ENCODE peak calls at places on chromosomes 11 and 22, in nine cellular contexts. F, X, L, D, G, H, M, W and E are unnamed samples.

GRCh38 chr11:117662255-117662654 is 134.8 kb downstream of the DSCAML1 start:
- DNase-seq in M (no peak), L (no peak), X (no peak), W (no peak), D (no peak), H (no peak), G (no peak), F (no peak), E (no peak)

GRCh38 chr11:17722000-17722643 is 2.8 kb downstream of the MYOD1 start:
- DNase-seq in M (no peak), D (no peak), H (no peak), F (peak), G (no peak), L (no peak), W (no peak), X (no peak), E (peak)

GRCh38 chr22:46815896-46816721 is 53.7 kb downstream of the TBC1D22A start:
- DNase-seq in W (no peak), L (no peak), H (no peak), G (no peak), D (peak), F (no peak), M (peak), X (no peak), E (no peak)

GRCh38 chr22:20781272-20781990 is 7.5 kb downstream of the SERPIND1 start:
- DNase-seq in X (no peak), W (no peak), F (no peak), L (no peak), D (no peak), G (no peak), M (peak), H (no peak), E (no peak)

GRCh38 chr11:68077617-68078592 is 39.1 kb downstream of the TCIRG1 start:
- DNase-seq in F (no peak), X (no peak), L (peak), D (no peak), W (no peak), H (no peak), G (no peak), M (no peak), E (peak)

GRCh38 chr11:62446091-62446490 is 27.3 kb downstream of the SCGB1A1 start:
- DNase-seq in H (no peak), D (no peak), M (no peak), L (no peak), X (no peak), F (no peak), G (no peak), W (no peak), E (no peak)

GRCh38 chr22:27879923-27880322 is 39.1 kb downstream of the PITPNB start:
- DNase-seq in H (no peak), D (no peak), G (no peak), L (no peak), W (no peak), X (peak), F (peak), M (no peak), E (no peak)

GRCh38 chr22:19232620-19233019 is 54.1 kb upstream of the SLC25A1 start:
- DNase-seq in W (no peak), H (no peak), F (no peak), G (no peak), X (no peak), M (no peak), L (peak), D (no peak), E (peak)

GRCh38 chr11:22193348-22194051 is 615 bp downstream of the ANO5 start:
- DNase-seq in X (no peak), D (peak), G (peak), M (peak), H (no peak), W (no peak), L (peak), F (peak), E (peak)

GRCh38 chr11:131668867-131669780 is 298.7 kb downstream of the NTM start:
- DNase-seq in W (peak), X (peak), D (no peak), F (peak), L (peak), H (no peak), M (peak), G (peak), E (peak)

GRCh38 chr11:73420136-73420535 is 43.9 kb downstream of the RELT start:
- DNase-seq in M (no peak), W (no peak), D (no peak), G (no peak), L (no peak), X (no peak), F (no peak), H (no peak), E (no peak)

GRCh38 chr11:20754957-20755356 is 85.6 kb downstream of the NELL1 start:
- DNase-seq in H (no peak), G (no peak), L (no peak), M (no peak), D (no peak), F (peak), X (no peak), W (no peak), E (no peak)

GRCh38 chr11:123428221-123428631 is 1.8 kb upstream of the GRAMD1B start:
- DNase-seq in L (no peak), M (no peak), D (no peak), X (no peak), G (no peak), H (no peak), F (no peak), W (no peak), E (no peak)

GRCh38 chr11:92035488-92035887 is 189.1 kb upstream of the FAT3 start:
- DNase-seq in W (no peak), H (no peak), M (no peak), D (no peak), L (no peak), X (no peak), F (no peak), G (no peak), E (no peak)

GRCh38 chr11:134032501-134033091 is 36.3 kb upstream of the JAM3 start:
- DNase-seq in W (no peak), L (no peak), D (peak), H (peak), M (peak), X (peak), F (no peak), G (no peak), E (no peak)

GRCh38 chr22:43110927-43111623 is 525 bp downstream of the BIK start:
- DNase-seq in L (no peak), D (no peak), H (peak), W (peak), M (no peak), F (no peak), G (no peak), X (peak), E (no peak)

GRCh38 chr11:126748097-126748756 is 252.3 kb downstream of the KIRREL3 start:
- DNase-seq in F (no peak), X (no peak), H (no peak), G (no peak), L (no peak), D (no peak), W (no peak), M (no peak), E (peak)

GRCh38 chr22:22431271-22432220 is 77.0 kb downstream of the ZNF280B start:
- DNase-seq in G (peak), M (no peak), D (peak), L (peak), F (peak), W (peak), H (peak), X (peak), E (peak)

GRCh38 chr11:35667257-35667656 is 4.7 kb downstream of the TRIM44 start:
- DNase-seq in D (no peak), L (no peak), H (no peak), W (no peak), F (no peak), X (no peak), G (no peak), M (no peak), E (no peak)

GRCh38 chr11:45661417-45662055 is 3.9 kb downstream of the CHST1 start:
- DNase-seq in D (no peak), M (peak), X (no peak), G (no peak), H (no peak), F (no peak), L (no peak), W (no peak), E (peak)

GRCh38 chr22:50507421-50507990 is at the start of gene LMF2:
- DNase-seq in D (peak), W (peak), F (no peak), H (peak), M (peak), G (no peak), X (peak), L (peak), E (peak)

GRCh38 chr11:18721576-18722292 is 4.3 kb downstream of the IGSF22 start:
- DNase-seq in X (peak), W (no peak), L (peak), G (peak), H (peak), M (no peak), D (peak), F (peak), E (peak)